ENCODE peak calls at places on chromosomes 12 and 14, in seven cellular contexts. One of them, this sample, is unnamed.

GRCh38 chr12:108312073-108312884 is 26.8 kb downstream of the CMKLR1 start:
- DNase-seq in CD8-positive, alpha-beta memory T cell: no peak
- DNase-seq in psoas muscle: peak
- DNase-seq in tibial artery: no peak
- DNase-seq in SJCRH30: no peak
- DNase-seq in aorta: no peak
- DNase-seq in neural progenitor cell: no peak
- DNase-seq in this sample: no peak

GRCh38 chr12:16524378-16524777 is 81.6 kb downstream of the LMO3 start:
- DNase-seq in aorta: no peak
- DNase-seq in SJCRH30: no peak
- DNase-seq in psoas muscle: no peak
- DNase-seq in neural progenitor cell: no peak
- DNase-seq in CD8-positive, alpha-beta memory T cell: no peak
- DNase-seq in tibial artery: no peak
- DNase-seq in this sample: no peak

GRCh38 chr12:54206807-54207206 is 18.0 kb upstream of the SMUG1 start:
- DNase-seq in aorta: no peak
- DNase-seq in neural progenitor cell: no peak
- DNase-seq in tibial artery: no peak
- DNase-seq in SJCRH30: no peak
- DNase-seq in CD8-positive, alpha-beta memory T cell: no peak
- DNase-seq in psoas muscle: no peak
- DNase-seq in this sample: no peak

GRCh38 chr12:93967454-93967853 is 180.9 kb upstream of the PLXNC1 start:
- DNase-seq in SJCRH30: no peak
- DNase-seq in tibial artery: no peak
- DNase-seq in aorta: no peak
- DNase-seq in psoas muscle: no peak
- DNase-seq in CD8-positive, alpha-beta memory T cell: no peak
- DNase-seq in neural progenitor cell: no peak
- DNase-seq in this sample: no peak

GRCh38 chr14:99838555-99839193 is 45.5 kb downstream of the EML1 start:
- DNase-seq in aorta: no peak
- DNase-seq in neural progenitor cell: peak
- DNase-seq in psoas muscle: no peak
- DNase-seq in tibial artery: no peak
- DNase-seq in CD8-positive, alpha-beta memory T cell: no peak
- DNase-seq in SJCRH30: peak
- DNase-seq in this sample: no peak

GRCh38 chr12:57372233-57372632 is 58.6 kb downstream of the R3HDM2 start:
- DNase-seq in neural progenitor cell: no peak
- DNase-seq in CD8-positive, alpha-beta memory T cell: no peak
- DNase-seq in SJCRH30: no peak
- DNase-seq in aorta: no peak
- DNase-seq in tibial artery: no peak
- DNase-seq in psoas muscle: no peak
- DNase-seq in this sample: no peak

GRCh38 chr14:24053548-24054323 is 1.9 kb downstream of the CARMIL3 start:
- DNase-seq in aorta: peak
- DNase-seq in CD8-positive, alpha-beta memory T cell: no peak
- DNase-seq in neural progenitor cell: no peak
- DNase-seq in SJCRH30: no peak
- DNase-seq in tibial artery: no peak
- DNase-seq in psoas muscle: no peak
- DNase-seq in this sample: no peak

GRCh38 chr12:6355491-6356373 is 13.9 kb upstream of the TNFRSF1A start:
- DNase-seq in tibial artery: no peak
- DNase-seq in neural progenitor cell: no peak
- DNase-seq in SJCRH30: no peak
- DNase-seq in CD8-positive, alpha-beta memory T cell: no peak
- DNase-seq in aorta: no peak
- DNase-seq in psoas muscle: no peak
- DNase-seq in this sample: no peak

GRCh38 chr14:96461950-96462798 is 40.0 kb upstream of the PAPOLA start:
- DNase-seq in neural progenitor cell: peak
- DNase-seq in tibial artery: no peak
- DNase-seq in aorta: no peak
- DNase-seq in CD8-positive, alpha-beta memory T cell: no peak
- DNase-seq in SJCRH30: no peak
- DNase-seq in psoas muscle: no peak
- DNase-seq in this sample: peak

GRCh38 chr14:55807059-55807499 is 227.1 kb downstream of the KTN1 start:
- DNase-seq in aorta: peak
- DNase-seq in psoas muscle: peak
- DNase-seq in CD8-positive, alpha-beta memory T cell: peak
- DNase-seq in tibial artery: peak
- DNase-seq in neural progenitor cell: no peak
- DNase-seq in SJCRH30: peak
- DNase-seq in this sample: peak

GRCh38 chr12:52446346-52447045 is 5.5 kb downstream of the KRT6B start:
- DNase-seq in psoas muscle: no peak
- DNase-seq in CD8-positive, alpha-beta memory T cell: no peak
- DNase-seq in tibial artery: no peak
- DNase-seq in neural progenitor cell: no peak
- DNase-seq in aorta: no peak
- DNase-seq in SJCRH30: no peak
- DNase-seq in this sample: no peak

GRCh38 chr12:54384591-54385041 is at the start of gene ZNF385A:
- DNase-seq in tibial artery: no peak
- DNase-seq in SJCRH30: no peak
- DNase-seq in neural progenitor cell: no peak
- DNase-seq in psoas muscle: peak
- DNase-seq in CD8-positive, alpha-beta memory T cell: no peak
- DNase-seq in aorta: peak
- DNase-seq in this sample: no peak

GRCh38 chr14:100747021-100747586 is 20.4 kb downstream of the DLK1 start:
- DNase-seq in SJCRH30: no peak
- DNase-seq in CD8-positive, alpha-beta memory T cell: no peak
- DNase-seq in psoas muscle: peak
- DNase-seq in aorta: peak
- DNase-seq in tibial artery: no peak
- DNase-seq in neural progenitor cell: no peak
- DNase-seq in this sample: no peak

GRCh38 chr14:101068293-101068957 is 164.9 kb upstream of the RTL1 start:
- DNase-seq in aorta: peak
- DNase-seq in CD8-positive, alpha-beta memory T cell: no peak
- DNase-seq in neural progenitor cell: no peak
- DNase-seq in SJCRH30: peak
- DNase-seq in psoas muscle: peak
- DNase-seq in tibial artery: peak
- DNase-seq in this sample: no peak

GRCh38 chr14:74569826-74570591 is 42.0 kb downstream of the LTBP2 start:
- DNase-seq in neural progenitor cell: no peak
- DNase-seq in aorta: peak
- DNase-seq in psoas muscle: peak
- DNase-seq in CD8-positive, alpha-beta memory T cell: no peak
- DNase-seq in SJCRH30: no peak
- DNase-seq in tibial artery: no peak
- DNase-seq in this sample: no peak

GRCh38 chr12:5258966-5259365 is 172.9 kb upstream of the NTF3 start:
- DNase-seq in tibial artery: no peak
- DNase-seq in CD8-positive, alpha-beta memory T cell: no peak
- DNase-seq in SJCRH30: no peak
- DNase-seq in psoas muscle: no peak
- DNase-seq in neural progenitor cell: no peak
- DNase-seq in aorta: no peak
- DNase-seq in this sample: no peak

GRCh38 chr14:89672636-89673279 is 255.7 kb upstream of the FOXN3 start:
- DNase-seq in psoas muscle: no peak
- DNase-seq in SJCRH30: peak
- DNase-seq in aorta: no peak
- DNase-seq in CD8-positive, alpha-beta memory T cell: no peak
- DNase-seq in neural progenitor cell: no peak
- DNase-seq in tibial artery: peak
- DNase-seq in this sample: no peak

GRCh38 chr12:112439769-112440168 is 21.0 kb downstream of the PTPN11 start:
- DNase-seq in psoas muscle: no peak
- DNase-seq in neural progenitor cell: no peak
- DNase-seq in SJCRH30: no peak
- DNase-seq in CD8-positive, alpha-beta memory T cell: no peak
- DNase-seq in tibial artery: no peak
- DNase-seq in aorta: no peak
- DNase-seq in this sample: no peak

GRCh38 chr12:25864287-25864686 is 94.2 kb upstream of the RASSF8 start:
- DNase-seq in tibial artery: no peak
- DNase-seq in psoas muscle: no peak
- DNase-seq in aorta: no peak
- DNase-seq in neural progenitor cell: no peak
- DNase-seq in CD8-positive, alpha-beta memory T cell: no peak
- DNase-seq in SJCRH30: no peak
- DNase-seq in this sample: no peak

GRCh38 chr14:62081012-62081612 is 318.9 kb downstream of the SNAPC1 start:
- DNase-seq in SJCRH30: no peak
- DNase-seq in psoas muscle: no peak
- DNase-seq in CD8-positive, alpha-beta memory T cell: no peak
- DNase-seq in aorta: no peak
- DNase-seq in neural progenitor cell: no peak
- DNase-seq in tibial artery: no peak
- DNase-seq in this sample: no peak

GRCh38 chr12:49968431-49968830 is 4.3 kb upstream of the AQP6 start:
- DNase-seq in psoas muscle: no peak
- DNase-seq in neural progenitor cell: no peak
- DNase-seq in tibial artery: no peak
- DNase-seq in aorta: peak
- DNase-seq in SJCRH30: no peak
- DNase-seq in CD8-positive, alpha-beta memory T cell: no peak
- DNase-seq in this sample: no peak

GRCh38 chr12:49971141-49971540 is 1.6 kb upstream of the AQP6 start:
- DNase-seq in tibial artery: no peak
- DNase-seq in neural progenitor cell: no peak
- DNase-seq in psoas muscle: no peak
- DNase-seq in SJCRH30: no peak
- DNase-seq in CD8-positive, alpha-beta memory T cell: no peak
- DNase-seq in aorta: peak
- DNase-seq in this sample: no peak

GRCh38 chr12:49970658-49971057 is 2.1 kb upstream of the AQP6 start:
- DNase-seq in CD8-positive, alpha-beta memory T cell: no peak
- DNase-seq in tibial artery: no peak
- DNase-seq in psoas muscle: no peak
- DNase-seq in neural progenitor cell: no peak
- DNase-seq in aorta: peak
- DNase-seq in SJCRH30: no peak
- DNase-seq in this sample: no peak

GRCh38 chr12:49969027-49969426 is 3.7 kb upstream of the AQP6 start:
- DNase-seq in tibial artery: no peak
- DNase-seq in psoas muscle: no peak
- DNase-seq in SJCRH30: no peak
- DNase-seq in aorta: peak
- DNase-seq in CD8-positive, alpha-beta memory T cell: no peak
- DNase-seq in neural progenitor cell: no peak
- DNase-seq in this sample: no peak

DNA sequence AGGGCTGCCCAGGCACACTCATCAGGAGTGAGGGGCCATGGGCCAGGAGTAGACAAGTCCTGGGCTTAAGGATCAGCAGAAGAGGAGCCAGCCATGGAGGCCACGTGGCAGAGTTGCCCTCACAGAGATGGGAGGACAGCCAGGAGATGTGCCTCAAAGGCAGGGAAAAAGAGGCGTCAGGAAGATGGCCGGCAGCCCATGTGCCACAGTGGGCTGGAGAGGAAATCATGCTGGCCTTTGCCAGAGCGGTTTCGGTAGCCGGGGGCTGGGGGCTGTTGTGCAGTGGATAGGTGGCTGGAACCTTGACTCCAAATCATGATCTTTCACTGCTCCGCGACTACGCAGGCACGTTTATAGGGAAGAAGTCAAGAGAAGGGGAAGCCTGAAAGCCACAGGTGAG is 2.7 kb upstream of the AQP6 start:
- DNase-seq in SJCRH30: no peak
- DNase-seq in tibial artery: no peak
- DNase-seq in aorta: peak
- DNase-seq in neural progenitor cell: no peak
- DNase-seq in CD8-positive, alpha-beta memory T cell: no peak
- DNase-seq in psoas muscle: no peak
- DNase-seq in this sample: no peak
- H3K27ac ChIP-seq in SJCRH30: no peak
- H3K27ac ChIP-seq in tibial artery: no peak
- H3K27ac ChIP-seq in aorta: no peak
- H3K27ac ChIP-seq in neural progenitor cell: no peak
- H3K27ac ChIP-seq in CD8-positive, alpha-beta memory T cell: no peak
- H3K27ac ChIP-seq in psoas muscle: no peak
- H3K27ac ChIP-seq in this sample: no peak

DNA sequence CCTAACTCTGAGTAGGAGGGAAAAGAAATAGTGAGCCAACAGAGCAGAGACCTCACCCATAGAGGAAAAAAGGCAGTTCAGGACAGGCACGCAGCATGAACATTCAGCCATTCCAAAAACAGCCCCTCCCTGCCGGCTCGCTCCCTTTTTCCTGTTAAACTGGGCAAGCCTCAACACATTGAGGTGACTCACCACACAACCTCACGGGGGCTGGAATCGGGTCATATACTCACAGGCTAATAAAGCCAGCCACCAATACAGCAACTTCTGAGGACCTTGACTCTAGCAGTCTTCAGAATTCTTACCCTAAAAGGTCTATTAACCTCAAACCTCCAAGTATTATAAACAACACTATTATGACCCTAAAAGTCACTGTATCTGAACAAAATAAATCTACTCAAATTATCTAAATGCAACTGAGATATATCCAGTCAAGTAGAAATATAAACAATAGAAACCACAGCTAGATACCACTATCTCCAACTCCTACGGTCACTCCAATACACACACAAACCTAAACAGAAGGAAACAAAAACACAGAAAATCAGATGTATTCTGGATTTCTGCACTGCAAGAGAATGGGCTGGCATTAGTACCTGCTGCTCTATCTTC is 6.3 kb downstream of the YBX3 start:
- DNase-seq in aorta: peak
- DNase-seq in psoas muscle: peak
- DNase-seq in neural progenitor cell: peak
- DNase-seq in tibial artery: peak
- DNase-seq in CD8-positive, alpha-beta memory T cell: no peak
- DNase-seq in SJCRH30: peak
- DNase-seq in this sample: no peak
- H3K27ac ChIP-seq in aorta: no peak
- H3K27ac ChIP-seq in psoas muscle: peak
- H3K27ac ChIP-seq in neural progenitor cell: no peak
- H3K27ac ChIP-seq in tibial artery: peak
- H3K27ac ChIP-seq in CD8-positive, alpha-beta memory T cell: no peak
- H3K27ac ChIP-seq in SJCRH30: peak
- H3K27ac ChIP-seq in this sample: no peak

DNA sequence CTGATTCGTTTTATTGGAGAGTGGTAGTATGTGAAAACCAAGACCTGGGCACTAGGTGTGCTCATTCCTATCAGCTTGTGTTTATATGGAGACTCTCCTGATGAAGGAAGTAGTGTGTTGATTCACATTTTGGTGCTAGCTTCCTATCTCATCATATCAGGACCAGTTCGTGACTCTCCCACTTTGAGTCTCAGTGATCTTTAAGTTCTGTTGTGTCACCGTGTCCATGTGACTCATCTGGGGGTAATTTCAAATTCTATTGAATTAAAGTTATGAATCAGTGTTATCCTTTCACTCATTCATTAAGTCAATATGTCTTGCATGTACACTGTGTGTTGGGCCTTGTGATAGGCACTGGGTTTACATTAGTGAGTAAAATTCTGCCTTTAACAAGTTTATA is 180.2 kb downstream of the CACNA1C start:
- DNase-seq in psoas muscle: no peak
- DNase-seq in SJCRH30: no peak
- DNase-seq in tibial artery: no peak
- DNase-seq in CD8-positive, alpha-beta memory T cell: no peak
- DNase-seq in neural progenitor cell: no peak
- DNase-seq in aorta: no peak
- DNase-seq in this sample: no peak
- H3K27ac ChIP-seq in psoas muscle: no peak
- H3K27ac ChIP-seq in SJCRH30: no peak
- H3K27ac ChIP-seq in tibial artery: peak
- H3K27ac ChIP-seq in CD8-positive, alpha-beta memory T cell: no peak
- H3K27ac ChIP-seq in neural progenitor cell: no peak
- H3K27ac ChIP-seq in aorta: no peak
- H3K27ac ChIP-seq in this sample: no peak

GRCh38 chr12:81705586-81705985 is 53.6 kb downstream of the PPFIA2 start:
- DNase-seq in tibial artery: no peak
- DNase-seq in psoas muscle: no peak
- DNase-seq in neural progenitor cell: no peak
- DNase-seq in CD8-positive, alpha-beta memory T cell: no peak
- DNase-seq in aorta: no peak
- DNase-seq in SJCRH30: no peak
- DNase-seq in this sample: no peak
- H3K27ac ChIP-seq in tibial artery: no peak
- H3K27ac ChIP-seq in psoas muscle: no peak
- H3K27ac ChIP-seq in neural progenitor cell: no peak
- H3K27ac ChIP-seq in CD8-positive, alpha-beta memory T cell: no peak
- H3K27ac ChIP-seq in aorta: no peak
- H3K27ac ChIP-seq in SJCRH30: no peak
- H3K27ac ChIP-seq in this sample: no peak